ENCODE peak calls at places on chromosomes 1 and 21, in ten cellular contexts. One of them, this sample, is unnamed.

GRCh38 chr1:32047701-32048100 is 25.0 kb upstream of the TMEM39B start:
- DNase-seq in iris pigment epithelial cell: no peak
- DNase-seq in A549: no peak
- DNase-seq in CD8-positive, alpha-beta memory T cell: no peak
- DNase-seq in NCI-H1092: no peak
- DNase-seq in AML-193: no peak
- DNase-seq in MM.1S: no peak
- DNase-seq in naive thymus-derived CD8-positive, alpha-beta T cell: no peak
- DNase-seq in left kidney: no peak
- DNase-seq in iPS-NIHi11: no peak
- DNase-seq in this sample: no peak

GRCh38 chr1:5099018-5099417 is 444.6 kb downstream of the AJAP1 start:
- DNase-seq in iris pigment epithelial cell: no peak
- DNase-seq in NCI-H1092: no peak
- DNase-seq in A549: no peak
- DNase-seq in naive thymus-derived CD8-positive, alpha-beta T cell: no peak
- DNase-seq in iPS-NIHi11: no peak
- DNase-seq in CD8-positive, alpha-beta memory T cell: no peak
- DNase-seq in MM.1S: no peak
- DNase-seq in AML-193: no peak
- DNase-seq in left kidney: peak
- DNase-seq in this sample: no peak

GRCh38 chr1:11858158-11858557 is 587 bp downstream of the NPPB start:
- DNase-seq in iris pigment epithelial cell: no peak
- DNase-seq in iPS-NIHi11: no peak
- DNase-seq in left kidney: no peak
- DNase-seq in NCI-H1092: no peak
- DNase-seq in naive thymus-derived CD8-positive, alpha-beta T cell: no peak
- DNase-seq in A549: no peak
- DNase-seq in AML-193: no peak
- DNase-seq in MM.1S: no peak
- DNase-seq in CD8-positive, alpha-beta memory T cell: no peak
- DNase-seq in this sample: no peak

GRCh38 chr21:42701706-42702456 is 48.5 kb downstream of the PDE9A start:
- DNase-seq in AML-193: no peak
- DNase-seq in naive thymus-derived CD8-positive, alpha-beta T cell: no peak
- DNase-seq in A549: no peak
- DNase-seq in MM.1S: no peak
- DNase-seq in NCI-H1092: no peak
- DNase-seq in iPS-NIHi11: no peak
- DNase-seq in iris pigment epithelial cell: no peak
- DNase-seq in CD8-positive, alpha-beta memory T cell: no peak
- DNase-seq in left kidney: no peak
- DNase-seq in this sample: no peak

GRCh38 chr1:223748405-223748772 is 36.0 kb downstream of the CAPN2 start:
- DNase-seq in MM.1S: no peak
- DNase-seq in iris pigment epithelial cell: peak
- DNase-seq in AML-193: no peak
- DNase-seq in iPS-NIHi11: no peak
- DNase-seq in CD8-positive, alpha-beta memory T cell: no peak
- DNase-seq in A549: no peak
- DNase-seq in left kidney: no peak
- DNase-seq in NCI-H1092: no peak
- DNase-seq in naive thymus-derived CD8-positive, alpha-beta T cell: no peak
- DNase-seq in this sample: no peak

GRCh38 chr1:205979301-205979700 is 23.9 kb downstream of the RAB7B start:
- DNase-seq in MM.1S: no peak
- DNase-seq in CD8-positive, alpha-beta memory T cell: no peak
- DNase-seq in NCI-H1092: no peak
- DNase-seq in A549: no peak
- DNase-seq in iris pigment epithelial cell: no peak
- DNase-seq in AML-193: no peak
- DNase-seq in naive thymus-derived CD8-positive, alpha-beta T cell: no peak
- DNase-seq in iPS-NIHi11: no peak
- DNase-seq in left kidney: no peak
- DNase-seq in this sample: no peak

GRCh38 chr1:247402099-247402706 is 13.8 kb upstream of the NLRP3 start:
- DNase-seq in A549: no peak
- DNase-seq in NCI-H1092: no peak
- DNase-seq in left kidney: no peak
- DNase-seq in iris pigment epithelial cell: no peak
- DNase-seq in iPS-NIHi11: no peak
- DNase-seq in AML-193: no peak
- DNase-seq in MM.1S: no peak
- DNase-seq in naive thymus-derived CD8-positive, alpha-beta T cell: no peak
- DNase-seq in CD8-positive, alpha-beta memory T cell: no peak
- DNase-seq in this sample: no peak

GRCh38 chr1:90313756-90314155 is 318.8 kb downstream of the ZNF326 start:
- DNase-seq in A549: no peak
- DNase-seq in NCI-H1092: no peak
- DNase-seq in MM.1S: no peak
- DNase-seq in iris pigment epithelial cell: no peak
- DNase-seq in naive thymus-derived CD8-positive, alpha-beta T cell: no peak
- DNase-seq in iPS-NIHi11: no peak
- DNase-seq in left kidney: no peak
- DNase-seq in AML-193: no peak
- DNase-seq in CD8-positive, alpha-beta memory T cell: no peak
- DNase-seq in this sample: no peak

GRCh38 chr1:53381790-53382401 is 54.0 kb upstream of the LRP8 start:
- DNase-seq in iris pigment epithelial cell: peak
- DNase-seq in A549: peak
- DNase-seq in CD8-positive, alpha-beta memory T cell: no peak
- DNase-seq in MM.1S: no peak
- DNase-seq in NCI-H1092: no peak
- DNase-seq in AML-193: no peak
- DNase-seq in iPS-NIHi11: no peak
- DNase-seq in left kidney: no peak
- DNase-seq in naive thymus-derived CD8-positive, alpha-beta T cell: no peak
- DNase-seq in this sample: no peak

GRCh38 chr1:189237008-189237407 is 1240.7 kb downstream of the BRINP3 start:
- DNase-seq in iPS-NIHi11: no peak
- DNase-seq in AML-193: no peak
- DNase-seq in iris pigment epithelial cell: no peak
- DNase-seq in CD8-positive, alpha-beta memory T cell: no peak
- DNase-seq in MM.1S: no peak
- DNase-seq in A549: no peak
- DNase-seq in naive thymus-derived CD8-positive, alpha-beta T cell: no peak
- DNase-seq in left kidney: no peak
- DNase-seq in NCI-H1092: no peak
- DNase-seq in this sample: no peak

GRCh38 chr1:111990026-111990877 is 784 bp upstream of the KCND3 start:
- DNase-seq in iris pigment epithelial cell: peak
- DNase-seq in NCI-H1092: no peak
- DNase-seq in left kidney: peak
- DNase-seq in A549: no peak
- DNase-seq in naive thymus-derived CD8-positive, alpha-beta T cell: no peak
- DNase-seq in MM.1S: no peak
- DNase-seq in iPS-NIHi11: peak
- DNase-seq in CD8-positive, alpha-beta memory T cell: no peak
- DNase-seq in AML-193: no peak
- DNase-seq in this sample: no peak

GRCh38 chr1:86872086-86872485 is 41.8 kb downstream of the SELENOF start:
- DNase-seq in naive thymus-derived CD8-positive, alpha-beta T cell: no peak
- DNase-seq in A549: no peak
- DNase-seq in iPS-NIHi11: no peak
- DNase-seq in NCI-H1092: no peak
- DNase-seq in iris pigment epithelial cell: peak
- DNase-seq in MM.1S: no peak
- DNase-seq in left kidney: no peak
- DNase-seq in AML-193: no peak
- DNase-seq in CD8-positive, alpha-beta memory T cell: no peak
- DNase-seq in this sample: no peak

GRCh38 chr1:156887324-156887723 is 6.2 kb upstream of the PEAR1 start:
- DNase-seq in naive thymus-derived CD8-positive, alpha-beta T cell: no peak
- DNase-seq in A549: no peak
- DNase-seq in MM.1S: no peak
- DNase-seq in iris pigment epithelial cell: no peak
- DNase-seq in CD8-positive, alpha-beta memory T cell: no peak
- DNase-seq in iPS-NIHi11: no peak
- DNase-seq in AML-193: no peak
- DNase-seq in left kidney: peak
- DNase-seq in NCI-H1092: no peak
- DNase-seq in this sample: no peak